ENCODE peak calls at places on chromosome 22, in four cellular contexts. N is IMR-90, C is K562, Z is GM12878. B is an unnamed sample.

GRCh38 chr22:24061124-24061684 is 50.1 kb downstream of the CABIN1 start:
- DNase-seq in N (no peak), C (no peak), Z (no peak), B (no peak)

GRCh38 chr22:34966980-34967379 is 99.0 kb upstream of the ISX start:
- DNase-seq in N (no peak), Z (no peak), C (no peak), B (no peak)

GRCh38 chr22:42269407-42270177 is 861 bp downstream of the TCF20 start:
- DNase-seq in C (peak), N (no peak), Z (no peak), B (peak)

GRCh38 chr22:22751043-22751603 is 106.7 kb downstream of the GGTLC2 start:
- DNase-seq in N (no peak), C (no peak), Z (no peak), B (no peak)

GRCh38 chr22:43110444-43110926 is at the start of gene BIK:
- DNase-seq in C (peak), N (no peak), Z (no peak), B (peak)

GRCh38 chr22:18091916-18092526 is 14.2 kb downstream of the PEX26 start:
- DNase-seq in C (no peak), Z (no peak), N (peak), B (peak)

GRCh38 chr22:30486661-30487115 is 14.9 kb upstream of the SEC14L3 start:
- DNase-seq in N (no peak), Z (no peak), C (no peak), B (no peak)

GRCh38 chr22:20577549-20577975 is 70.2 kb downstream of the MED15 start:
- DNase-seq in Z (no peak), C (peak), N (no peak), B (no peak)

GRCh38 chr22:42857845-42858481 is 890 bp upstream of the ARFGAP3 start:
- DNase-seq in N (no peak), C (peak), Z (no peak), B (no peak)

GRCh38 chr22:43152355-43153071 is 1.2 kb downstream of the TSPO start:
- DNase-seq in N (peak), C (peak), Z (no peak), B (peak)

GRCh38 chr22:44464000-44464399 is 34.0 kb downstream of the RTL6 start:
- DNase-seq in Z (no peak), N (no peak), C (no peak), B (no peak)

GRCh38 chr22:19599626-19600243 is 75.5 kb upstream of the CLDN5 start:
- DNase-seq in N (no peak), C (no peak), Z (no peak), B (no peak)

GRCh38 chr22:26169312-26170111 is at the start of gene SEZ6L:
- DNase-seq in N (no peak), Z (no peak), C (no peak), B (no peak)

GRCh38 chr22:33917744-33918406 is 2.4 kb downstream of the LARGE1 start:
- DNase-seq in Z (peak), N (peak), C (no peak), B (no peak)

GRCh38 chr22:39908737-39909136 is 7.9 kb downstream of the GRAP2 start:
- DNase-seq in N (peak), C (peak), Z (no peak), B (no peak)

GRCh38 chr22:32661296-32661695 is 140.2 kb upstream of the TIMP3 start:
- DNase-seq in N (peak), Z (no peak), C (no peak), B (no peak)

GRCh38 chr22:31272522-31273446 is 19.5 kb downstream of the PIK3IP1 start:
- DNase-seq in N (peak), C (peak), Z (no peak), B (peak)

GRCh38 chr22:22959147-22959827 is 71.7 kb downstream of the IGLL5 start:
- DNase-seq in Z (peak), N (peak), C (peak), B (peak)

GRCh38 chr22:35333220-35333619 is 33.5 kb downstream of the TOM1 start:
- DNase-seq in N (no peak), C (no peak), Z (no peak), B (no peak)

GRCh38 chr22:35126993-35127392 is 61.0 kb downstream of the ISX start:
- DNase-seq in C (no peak), Z (peak), N (no peak), B (no peak)

GRCh38 chr22:32204211-32204855 is 540 bp downstream of the RFPL2 start:
- DNase-seq in N (no peak), C (no peak), Z (no peak), B (no peak)

GRCh38 chr22:30922151-30922611 is 46.4 kb downstream of the MORC2 start:
- DNase-seq in Z (peak), C (no peak), N (peak), B (peak)

GRCh38 chr22:19742160-19743066 is 18.2 kb upstream of the TBX1 start:
- DNase-seq in N (no peak), Z (no peak), C (no peak), B (no peak)

GRCh38 chr22:32920032-32920628 is 118.6 kb downstream of the TIMP3 start:
- DNase-seq in Z (no peak), C (no peak), N (peak), B (no peak)

GRCh38 chr22:21034989-21035388 is 2.6 kb upstream of the SLC7A4 start:
- DNase-seq in N (no peak), C (no peak), Z (no peak), B (no peak)

GRCh38 chr22:43734370-43735005 is 77.6 kb downstream of the EFCAB6 start:
- DNase-seq in N (no peak), C (no peak), Z (no peak), B (no peak)

GRCh38 chr22:44567846-44568493 is 69.9 kb upstream of the RTL6 start:
- DNase-seq in Z (no peak), N (peak), C (peak), B (peak)

GRCh38 chr22:38871360-38872171 is 450 bp downstream of the CBX6 start:
- DNase-seq in N (no peak), Z (no peak), C (peak), B (no peak)
- TF ChIP-seq FOS in N (no peak), Z (no peak), C (no peak), B (no peak)

GRCh38 chr22:50677493-50678217 is 5.0 kb downstream of the SHANK3 start:
- DNase-seq in Z (no peak), N (no peak), C (no peak), B (no peak)

GRCh38 chr22:50675553-50676199 is 3.1 kb downstream of the SHANK3 start:
- DNase-seq in Z (no peak), C (no peak), N (no peak), B (no peak)

GRCh38 chr22:50676661-50677492 is 4.3 kb downstream of the SHANK3 start:
- DNase-seq in Z (no peak), C (no peak), N (no peak), B (no peak)

GRCh38 chr22:50674606-50675552 is 2.3 kb downstream of the SHANK3 start:
- DNase-seq in C (peak), N (no peak), Z (no peak), B (no peak)

DNA sequence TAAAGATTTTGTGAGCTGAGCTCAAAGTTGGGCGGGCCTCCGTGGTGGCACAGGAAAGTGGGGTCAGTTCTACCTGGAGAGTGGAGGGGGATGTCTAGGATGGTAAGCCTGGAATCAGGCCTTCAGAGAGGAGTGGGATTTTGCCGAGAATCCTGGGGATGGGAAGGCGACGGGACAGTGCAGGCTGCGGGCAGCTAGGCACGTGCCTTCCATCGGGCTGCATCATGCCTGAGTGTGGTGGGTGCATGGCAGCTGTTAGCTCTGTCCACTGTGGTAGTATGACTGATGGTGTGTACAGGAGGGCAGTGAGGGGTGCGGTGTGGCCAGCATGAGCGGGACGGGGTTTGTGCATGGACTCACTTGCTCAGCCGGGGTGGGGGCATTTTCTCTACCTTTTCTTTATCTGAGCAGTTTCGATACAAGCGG is 3.6 kb downstream of the SHANK3 start:
- DNase-seq in N (no peak), C (no peak), Z (no peak), B (no peak)
- TF ChIP-seq FOS in N (no peak), C (no peak), Z (no peak), B (no peak)

GRCh38 chr22:41092847-41093371 is 517 bp downstream of the EP300 start:
- DNase-seq in Z (no peak), C (peak), N (peak), B (peak)
- TF ChIP-seq FOS in Z (no peak), C (no peak), N (no peak), B (no peak)

DNA sequence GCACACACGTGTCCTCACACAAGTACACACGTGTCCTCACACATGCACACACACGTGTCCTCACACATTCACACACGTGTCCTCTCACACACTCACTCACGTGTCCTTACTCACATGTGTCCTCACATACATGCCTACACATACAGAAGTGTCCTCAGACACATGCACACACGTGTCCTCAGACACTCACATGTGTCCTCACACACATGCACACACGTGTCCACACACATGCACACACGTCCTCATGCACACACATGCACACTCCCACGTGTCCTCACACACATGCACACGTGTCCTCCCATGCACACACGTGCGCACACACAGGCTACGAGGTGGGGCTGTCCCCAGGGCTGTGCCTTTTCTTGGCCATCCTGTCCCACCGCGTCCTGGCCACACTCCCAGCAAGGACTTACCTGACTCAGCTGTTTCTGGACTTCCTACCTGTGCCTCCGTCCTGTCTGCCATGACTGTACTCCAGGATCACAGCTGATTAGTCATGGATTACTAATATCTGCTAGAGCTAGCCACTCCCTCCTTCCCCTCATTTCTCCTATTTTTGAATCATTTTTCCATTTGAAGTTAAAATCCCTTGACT is 990.2 kb downstream of the BRD1 start:
- DNase-seq in Z (no peak), C (no peak), N (no peak), B (no peak)
- TF ChIP-seq FOS in Z (no peak), C (no peak), N (no peak), B (no peak)

DNA sequence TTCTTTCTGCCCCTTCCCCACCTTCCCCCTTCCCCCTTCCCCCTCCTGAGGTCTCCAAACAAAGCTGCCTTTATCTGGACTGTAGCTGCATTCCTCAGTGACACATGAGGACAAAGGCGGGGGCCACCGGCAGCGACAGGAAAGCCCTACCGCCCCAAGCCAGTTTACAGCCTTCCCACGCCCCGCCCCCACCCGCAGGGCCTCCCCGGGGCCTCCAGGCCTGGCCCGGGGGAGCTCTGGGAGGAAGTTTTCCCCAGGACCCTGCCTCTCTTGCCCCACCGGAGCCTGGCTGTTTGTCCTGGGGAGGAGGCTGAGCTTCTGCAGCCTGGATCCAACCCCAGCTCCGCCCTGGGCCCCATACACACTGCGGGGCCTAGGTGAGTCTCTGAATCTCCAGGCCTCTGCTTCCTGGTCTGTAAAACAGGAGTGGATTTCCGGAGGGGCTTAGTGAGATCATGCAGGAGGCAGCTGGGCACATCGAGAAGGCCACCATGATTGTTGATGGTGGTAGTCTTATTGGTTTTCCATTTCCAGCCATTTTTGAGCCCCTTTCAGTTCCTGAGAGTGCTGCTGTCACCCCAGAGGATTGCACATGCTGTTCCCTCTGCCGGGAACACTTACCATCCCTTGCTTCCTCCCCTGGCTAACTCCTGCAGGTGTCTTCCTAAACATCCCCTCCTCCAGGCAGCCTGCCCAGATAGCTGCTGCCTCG is 130.7 kb downstream of the MN1 start:
- DNase-seq in Z (no peak), N (no peak), C (peak), B (peak)
- TF ChIP-seq FOS in Z (no peak), N (no peak), C (no peak), B (no peak)

GRCh38 chr22:28800308-28801041 is at the start of gene XBP1:
- DNase-seq in Z (peak), N (peak), C (peak), B (peak)

GRCh38 chr22:28798810-28799124 is 1.6 kb downstream of the XBP1 start:
- DNase-seq in Z (no peak), C (no peak), N (no peak), B (no peak)

GRCh38 chr22:28799125-28799833 is 1.1 kb downstream of the XBP1 start:
- DNase-seq in C (peak), N (peak), Z (no peak), B (peak)

GRCh38 chr22:28801845-28802594 is 1.7 kb upstream of the XBP1 start:
- DNase-seq in N (no peak), C (peak), Z (no peak), B (peak)

DNA sequence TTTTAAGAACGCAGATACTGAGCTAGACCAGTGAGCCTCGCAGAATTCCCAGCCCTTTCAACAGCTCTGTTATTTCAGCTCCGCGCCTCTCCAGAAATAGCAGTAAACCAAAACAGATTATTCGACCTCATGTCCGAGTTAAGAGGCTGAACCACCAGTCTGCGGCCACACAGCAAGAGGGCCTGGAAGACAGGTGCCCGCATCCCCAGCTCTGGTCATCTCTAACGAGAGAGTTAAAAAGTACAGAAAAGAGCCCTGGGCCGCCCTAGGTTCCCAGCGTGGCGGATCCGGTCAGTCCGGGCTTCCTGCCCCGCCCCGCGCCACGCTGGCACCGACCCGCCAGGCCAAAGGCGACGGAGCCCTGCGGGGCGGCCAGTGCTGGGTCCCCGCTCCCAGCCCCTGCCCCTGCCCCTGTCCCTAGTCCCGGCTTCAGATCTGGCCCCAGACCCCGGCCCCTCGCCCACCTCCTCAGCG is 498 bp downstream of the XBP1 start:
- DNase-seq in C (peak), Z (no peak), N (peak), B (peak)
- TF ChIP-seq FOS in C (no peak), Z (no peak), N (no peak), B (no peak)

GRCh38 chr22:36900225-36900624 is 13.2 kb upstream of the CSF2RB start:
- DNase-seq in Z (no peak), N (no peak), C (no peak), B (no peak)

GRCh38 chr22:36899498-36899897 is 13.9 kb upstream of the CSF2RB start:
- DNase-seq in C (no peak), N (no peak), Z (no peak), B (no peak)

GRCh38 chr22:36900880-36901279 is 12.5 kb upstream of the CSF2RB start:
- DNase-seq in N (no peak), C (no peak), Z (no peak), B (no peak)

GRCh38 chr22:36902143-36902911 is 11.1 kb upstream of the CSF2RB start:
- DNase-seq in Z (no peak), N (no peak), C (no peak), B (peak)

GRCh38 chr22:36901411-36902142 is 11.9 kb upstream of the CSF2RB start:
- DNase-seq in Z (peak), N (no peak), C (no peak), B (no peak)
- TF ChIP-seq FOS in Z (peak), N (no peak), C (no peak), B (no peak)

GRCh38 chr22:28904211-28904808 is 20.9 kb downstream of the ZNRF3 start:
- DNase-seq in C (no peak), Z (no peak), N (peak), B (peak)
- TF ChIP-seq FOS in C (no peak), Z (no peak), N (no peak), B (no peak)

DNA sequence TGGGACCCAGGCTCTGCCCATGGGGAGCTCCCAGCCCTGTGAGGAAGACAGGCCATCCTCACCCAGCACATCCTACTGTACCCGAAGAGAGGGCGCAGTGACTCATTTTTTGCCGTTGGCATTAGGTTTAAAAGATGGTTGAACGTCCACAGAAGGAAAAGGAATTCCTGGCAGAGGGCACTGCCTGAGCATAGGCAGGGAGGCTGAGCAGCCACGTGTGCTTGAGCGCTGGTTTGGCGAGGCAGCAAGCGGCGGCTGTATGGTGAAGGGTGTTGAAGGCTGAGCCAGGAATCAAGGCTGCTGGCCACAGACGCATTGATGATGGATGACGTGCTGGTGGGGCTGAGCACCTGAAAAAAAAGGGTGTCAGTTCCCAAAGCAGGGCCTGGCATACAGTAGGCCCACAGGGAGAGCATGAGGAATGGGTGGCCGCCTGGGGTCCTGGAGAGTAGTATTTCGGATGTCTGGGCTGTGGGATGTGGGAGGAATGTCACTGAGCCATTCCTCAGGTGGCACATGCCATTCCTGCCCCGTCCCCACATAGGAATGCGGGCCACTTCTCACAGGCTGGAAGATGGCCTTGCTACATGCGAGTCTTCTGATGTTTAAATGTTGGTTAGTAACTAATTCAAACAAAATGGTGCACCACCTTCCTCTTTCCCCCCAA is 112.5 kb downstream of the KIAA1671 start:
- DNase-seq in N (no peak), C (no peak), Z (no peak), B (no peak)
- TF ChIP-seq FOS in N (no peak), C (no peak), Z (no peak), B (no peak)

GRCh38 chr22:46121079-46121478 is 29.2 kb upstream of the PPARA start:
- DNase-seq in N (no peak), Z (no peak), C (no peak), B (no peak)
- TF ChIP-seq FOS in N (no peak), Z (no peak), C (no peak), B (no peak)

B was measured in endothelial cell of umbilical vein.